ENCODE peak calls at places on chromosomes 4 and X, in five cellular contexts. E is H1, C is GM12878, B is HepG2, O is NT2/D1. Y is an unnamed sample.

GRCh38 chr4:137644201-137644600 is 111.9 kb upstream of the PCDH18 start:
- DNase-seq in E (no peak), C (no peak), O (no peak), B (no peak), Y (no peak)

GRCh38 chr4:100429616-100430015 is 88.2 kb downstream of the EMCN start:
- DNase-seq in C (no peak), B (no peak), E (no peak), O (no peak), Y (no peak)

GRCh38 chr4:43374352-43374751 is 481.8 kb downstream of the GRXCR1 start:
- DNase-seq in O (no peak), B (peak; percentile 53), C (no peak), E (no peak), Y (no peak)

GRCh38 chr4:71009796-71010588 is 16.5 kb downstream of the DCK start:
- DNase-seq in O (no peak), C (no peak), B (peak; percentile 50), E (no peak), Y (peak; percentile 34)

GRCh38 chrX:13092455-13092941 is 48.1 kb upstream of the FAM9C start:
- DNase-seq in C (peak; percentile 95), E (no peak), B (no peak), O (no peak), Y (no peak)

GRCh38 chrX:10726647-10727046 is 106.3 kb upstream of the MID1 start:
- DNase-seq in B (no peak), C (no peak), O (no peak), E (no peak), Y (no peak)

GRCh38 chr4:86446996-86447395 is 87.1 kb upstream of the MAPK10 start:
- DNase-seq in E (no peak), C (no peak), B (no peak), O (no peak), Y (no peak)

GRCh38 chrX:143429021-143429570 is 88.2 kb downstream of the SPANXN3 start:
- DNase-seq in C (no peak), B (no peak), O (no peak), E (no peak), Y (no peak)

GRCh38 chrX:84729809-84730208 is 227.6 kb upstream of the HDX start:
- DNase-seq in O (peak; percentile 42), E (no peak), B (peak; percentile 5), C (peak; percentile 5), Y (peak; percentile 57)

GRCh38 chr4:48746608-48747374 is 33.3 kb downstream of the FRYL start:
- DNase-seq in O (no peak), C (no peak), B (no peak), E (no peak), Y (no peak)

GRCh38 chr4:169640261-169640880 is 20.0 kb downstream of the CLCN3 start:
- DNase-seq in C (no peak), O (no peak), B (no peak), E (no peak), Y (no peak)

GRCh38 chr4:11455201-11455835 is 26.6 kb upstream of the HS3ST1 start:
- DNase-seq in E (no peak), C (no peak), B (no peak), O (no peak), Y (no peak)

GRCh38 chr4:39032218-39033085 is at the start of gene TMEM156:
- DNase-seq in O (no peak), E (no peak), C (peak; percentile 82), B (peak; percentile 12), Y (no peak)

GRCh38 chrX:10722804-10723364 is 102.5 kb upstream of the MID1 start:
- DNase-seq in O (peak; percentile 40), E (peak; percentile 76), B (no peak), C (no peak), Y (peak; percentile 60)

GRCh38 chr4:101211146-101211553 is 136.2 kb downstream of the PPP3CA start:
- DNase-seq in B (peak; percentile 55), E (no peak), C (no peak), O (no peak), Y (no peak)

GRCh38 chr4:155784637-155785036 is 25.8 kb downstream of the GUCY1B1 start:
- DNase-seq in C (no peak), B (no peak), O (no peak), E (no peak), Y (no peak)

GRCh38 chrX:40784516-40785151 is 49.3 kb upstream of the MED14 start:
- DNase-seq in B (peak; percentile 63), C (no peak), E (no peak), O (no peak), Y (no peak)
- TF ChIP-seq SUZ12 in B (no peak), C (no peak), E (no peak), O (no peak), Y (no peak)

DNA sequence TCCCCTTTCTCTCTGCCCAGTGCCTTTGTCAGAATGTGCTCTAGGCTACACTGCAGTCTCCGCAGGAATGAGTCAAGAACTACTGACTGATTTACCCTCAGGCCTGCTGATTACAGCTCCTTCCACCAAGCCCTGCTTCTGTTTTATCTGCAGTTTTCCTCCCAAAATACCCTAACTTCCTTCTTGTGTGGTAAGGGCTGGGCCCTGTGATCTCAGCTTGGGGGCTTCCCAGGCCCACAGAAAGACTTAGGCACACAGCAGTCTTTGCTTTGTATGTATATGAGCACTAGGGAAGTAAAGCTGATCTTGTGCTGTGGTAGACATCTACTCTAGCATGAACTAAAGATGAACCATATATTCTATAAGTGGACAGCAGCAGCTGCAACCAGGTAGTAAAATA is 18.8 kb downstream of the PAK3 start:
- DNase-seq in O (no peak), E (no peak), B (no peak), C (no peak), Y (no peak)
- TF ChIP-seq SUZ12 in O (no peak), E (no peak), B (no peak), C (no peak), Y (no peak)

GRCh38 chrX:69565247-69565815 is 50.6 kb upstream of the EDA start:
- DNase-seq in B (no peak), C (no peak), E (no peak), O (no peak), Y (no peak)
- TF ChIP-seq SUZ12 in B (no peak), C (no peak), E (no peak), O (no peak), Y (no peak)

DNA sequence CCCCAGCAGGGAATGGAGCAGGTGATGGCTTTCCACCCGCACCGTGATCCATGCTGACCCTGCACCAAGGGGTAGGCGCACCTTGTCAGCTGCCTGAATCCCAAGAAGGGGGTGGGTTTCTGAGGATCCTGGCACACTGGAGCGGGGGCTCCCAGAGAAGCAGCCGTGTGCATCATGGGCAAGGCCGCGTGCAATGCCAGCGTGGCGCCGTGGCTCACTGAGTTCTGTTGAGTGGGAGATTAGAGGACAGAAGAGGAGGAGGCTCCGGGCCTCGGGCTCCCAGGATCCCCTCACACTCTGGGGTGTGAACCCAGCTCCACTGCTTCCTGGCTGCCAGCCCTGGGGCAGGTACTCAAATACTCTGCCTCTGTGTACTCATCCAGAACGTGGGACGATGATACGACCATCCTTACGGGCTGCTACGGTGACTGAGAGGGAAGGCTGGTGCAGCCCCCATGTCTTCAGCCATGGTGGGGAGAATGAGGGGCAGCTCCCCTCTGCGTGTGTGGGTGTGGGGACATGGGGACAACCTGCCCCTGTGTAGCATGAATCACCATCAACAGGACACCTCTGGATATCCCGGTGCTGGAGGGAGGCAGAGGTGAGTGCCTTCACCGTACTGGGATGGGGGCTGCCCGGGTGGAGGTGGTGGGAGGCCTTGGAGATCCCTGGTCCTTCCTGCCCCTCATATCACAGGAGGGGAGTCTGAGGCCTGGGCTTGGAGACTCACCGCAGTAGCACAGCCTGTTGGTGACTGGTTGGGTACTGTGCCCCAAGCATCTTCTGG is 52.6 kb downstream of the CPZ start:
- DNase-seq in C (no peak), B (no peak), E (peak; percentile 43), O (no peak), Y (no peak)
- TF ChIP-seq SUZ12 in C (no peak), B (no peak), E (no peak), O (no peak), Y (no peak)

DNA sequence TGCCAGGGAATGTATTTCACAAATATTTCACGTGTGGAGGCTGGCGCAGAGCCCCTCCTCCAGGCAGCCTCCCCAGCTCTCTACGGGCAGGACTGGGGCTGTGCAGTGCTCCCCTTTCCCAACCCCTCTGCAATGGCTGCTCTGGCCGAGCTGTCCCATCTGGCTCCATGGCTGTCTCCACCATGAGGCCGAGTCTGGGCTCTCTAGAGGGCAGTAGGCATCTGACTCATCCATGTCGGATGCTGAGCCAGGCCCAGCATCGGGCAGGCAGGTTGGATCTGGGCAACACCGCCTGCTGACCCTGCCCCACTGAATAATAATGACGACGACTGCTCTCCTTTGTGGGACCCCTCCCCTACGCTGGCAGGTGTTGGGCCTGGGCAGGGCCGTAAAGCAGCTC is 11.0 kb upstream of the SH3TC1 start:
- DNase-seq in B (no peak), O (no peak), C (no peak), E (no peak), Y (no peak)
- TF ChIP-seq SUZ12 in B (no peak), O (no peak), C (no peak), E (no peak), Y (no peak)

GRCh38 chrX:24520472-24520871 is 55.4 kb downstream of the PDK3 start:
- DNase-seq in E (no peak), B (no peak), O (no peak), C (no peak), Y (no peak)

GRCh38 chrX:24513416-24513815 is 48.3 kb downstream of the PDK3 start:
- DNase-seq in O (no peak), C (peak; percentile 63), E (no peak), B (no peak), Y (no peak)

DNA sequence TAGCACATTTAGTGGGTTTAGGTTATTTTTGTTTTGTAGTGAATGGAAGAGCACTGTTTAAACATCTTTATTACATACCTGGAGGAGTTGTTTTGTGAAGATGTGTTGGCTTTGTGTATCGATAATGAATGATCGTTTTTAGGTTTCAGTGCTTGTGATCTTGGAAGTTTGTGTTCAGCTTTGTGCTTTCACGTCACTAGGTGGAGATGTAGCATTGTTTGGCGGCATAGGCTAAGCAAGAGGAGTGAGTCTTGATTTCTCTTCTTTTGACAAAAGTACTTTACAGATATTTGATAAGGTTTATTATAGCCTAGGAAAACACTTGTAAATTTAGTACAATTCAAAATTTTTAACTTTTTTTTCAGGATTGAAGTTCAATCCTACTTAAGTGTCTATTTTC is 50.4 kb downstream of the PDK3 start:
- DNase-seq in O (no peak), C (no peak), E (no peak), B (no peak), Y (no peak)
- TF ChIP-seq SUZ12 in O (no peak), C (no peak), E (no peak), B (no peak), Y (no peak)

GRCh38 chr4:90121961-90122748 is 5.0 kb upstream of the CCSER1 start:
- DNase-seq in O (no peak), C (no peak), B (no peak), E (no peak), Y (no peak)
- TF ChIP-seq SUZ12 in O (no peak), C (no peak), B (no peak), E (no peak), Y (no peak)

DNA sequence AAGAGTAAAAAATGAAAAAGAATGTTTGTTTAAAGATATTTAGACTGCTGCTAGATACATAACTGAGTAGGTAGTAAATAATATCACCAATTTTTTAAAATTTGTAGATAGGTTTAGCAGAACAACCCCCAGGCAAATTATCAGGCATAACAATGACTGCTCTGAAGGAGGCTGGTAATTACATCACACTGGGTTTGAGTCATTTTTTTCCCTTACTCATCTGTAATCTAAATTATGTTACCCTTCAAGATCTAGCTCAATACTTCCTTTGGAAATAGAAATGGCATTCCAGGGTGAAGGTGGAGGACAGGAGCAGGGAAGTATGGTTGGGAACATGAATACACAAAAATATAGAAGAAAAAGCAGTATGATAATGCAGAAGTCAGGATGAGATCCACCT is 431.6 kb upstream of the MAOA start:
- DNase-seq in E (no peak), C (no peak), O (no peak), B (no peak), Y (no peak)
- TF ChIP-seq SUZ12 in E (no peak), C (no peak), O (no peak), B (no peak), Y (no peak)

GRCh38 chr4:173095022-173095421 is 73.6 kb upstream of the GALNT7 start:
- DNase-seq in O (no peak), B (no peak), E (no peak), C (no peak), Y (no peak)
- TF ChIP-seq SUZ12 in O (no peak), B (no peak), E (no peak), C (no peak), Y (no peak)